ENCODE peak calls at places on chromosomes 2 and 18, in ten cellular contexts. B, U, E, C, G, T, J, V, W and D are unnamed samples.

GRCh38 chr18:48943736-48944527 is 6.8 kb downstream of the SMAD7 start:
- DNase-seq in B (no peak), U (no peak), E (no peak), C (no peak), G (no peak), T (no peak), J (peak), V (no peak), W (no peak), D (no peak)

GRCh38 chr2:16763493-16763899 is 97.9 kb upstream of the CYRIA start:
- DNase-seq in B (no peak), U (peak), E (no peak), C (no peak), G (no peak), T (no peak), J (no peak), V (no peak), W (no peak), D (no peak)

GRCh38 chr2:199261221-199261620 is 196.5 kb downstream of the SATB2 start:
- DNase-seq in B (no peak), U (no peak), E (no peak), C (no peak), G (no peak), T (no peak), J (no peak), V (no peak), W (no peak), D (no peak)

GRCh38 chr2:207143474-207144190 is 22.1 kb downstream of the KLF7 start:
- DNase-seq in B (peak), U (peak), E (no peak), C (no peak), G (no peak), T (peak), J (peak), V (peak), W (peak), D (peak)

GRCh38 chr2:169771612-169772011 is 27.1 kb upstream of the SSB start:
- DNase-seq in B (no peak), U (no peak), E (no peak), C (no peak), G (no peak), T (peak), J (no peak), V (no peak), W (no peak), D (no peak)

GRCh38 chr2:174603280-174603679 is 5.7 kb upstream of the WIPF1 start:
- DNase-seq in B (peak), U (peak), E (peak), C (no peak), G (peak), T (no peak), J (peak), V (peak), W (peak), D (peak)

GRCh38 chr2:186518945-186519344 is 32.9 kb downstream of the ZC3H15 start:
- DNase-seq in B (no peak), U (no peak), E (no peak), C (no peak), G (no peak), T (peak), J (no peak), V (no peak), W (no peak), D (no peak)

GRCh38 chr18:75169411-75169810 is 39.5 kb downstream of the PTGR3 start:
- DNase-seq in B (no peak), U (no peak), E (no peak), C (no peak), G (no peak), T (no peak), J (no peak), V (no peak), W (no peak), D (no peak)

GRCh38 chr2:68423966-68424650 is 43.0 kb downstream of the FBXO48 start:
- DNase-seq in B (no peak), U (peak), E (no peak), C (no peak), G (peak), T (no peak), J (no peak), V (no peak), W (no peak), D (no peak)

GRCh38 chr18:73136134-73136533 is 268.3 kb upstream of the NETO1 start:
- DNase-seq in B (no peak), U (peak), E (no peak), C (no peak), G (no peak), T (peak), J (no peak), V (no peak), W (no peak), D (no peak)

GRCh38 chr2:172726172-172726735 is 9.4 kb upstream of the RAPGEF4 start:
- DNase-seq in B (no peak), U (no peak), E (no peak), C (no peak), G (no peak), T (no peak), J (no peak), V (no peak), W (no peak), D (no peak)

GRCh38 chr2:42935692-42936631 is 143.6 kb upstream of the HAAO start:
- DNase-seq in B (no peak), U (no peak), E (no peak), C (no peak), G (no peak), T (no peak), J (no peak), V (no peak), W (no peak), D (no peak)

GRCh38 chr2:118779362-118779761 is 68.1 kb downstream of the EN1 start:
- DNase-seq in B (no peak), U (no peak), E (no peak), C (no peak), G (no peak), T (no peak), J (no peak), V (no peak), W (no peak), D (no peak)

GRCh38 chr2:234502285-234502918 is 5.5 kb upstream of the ARL4C start:
- DNase-seq in B (no peak), U (no peak), E (no peak), C (peak), G (no peak), T (peak), J (no peak), V (no peak), W (no peak), D (no peak)

GRCh38 chr18:78728301-78729098 is 251.1 kb upstream of the SALL3 start:
- DNase-seq in B (no peak), U (no peak), E (no peak), C (no peak), G (no peak), T (no peak), J (no peak), V (no peak), W (peak), D (no peak)

GRCh38 chr2:42868874-42869273 is 76.5 kb upstream of the HAAO start:
- DNase-seq in B (no peak), U (no peak), E (no peak), C (no peak), G (no peak), T (no peak), J (no peak), V (no peak), W (no peak), D (no peak)

GRCh38 chr2:73776869-73777519 is 2.9 kb downstream of the DUSP11 start:
- DNase-seq in B (no peak), U (no peak), E (no peak), C (no peak), G (no peak), T (no peak), J (no peak), V (no peak), W (no peak), D (no peak)

GRCh38 chr2:78304678-78305077 is 720.8 kb upstream of the REG3G start:
- DNase-seq in B (no peak), U (no peak), E (no peak), C (no peak), G (no peak), T (no peak), J (no peak), V (no peak), W (no peak), D (no peak)

GRCh38 chr2:9424447-9425164 is 1.2 kb downstream of the CPSF3 start:
- DNase-seq in B (no peak), U (no peak), E (no peak), C (no peak), G (no peak), T (no peak), J (no peak), V (no peak), W (no peak), D (no peak)

GRCh38 chr18:37584952-37585695 is 19.5 kb upstream of the CELF4 start:
- DNase-seq in B (no peak), U (no peak), E (no peak), C (no peak), G (no peak), T (no peak), J (no peak), V (no peak), W (no peak), D (no peak)

GRCh38 chr2:23351388-23352141 is 33.4 kb upstream of the KLHL29 start:
- DNase-seq in B (peak), U (peak), E (peak), C (peak), G (no peak), T (peak), J (peak), V (peak), W (peak), D (peak)

GRCh38 chr2:228318218-228318617 is 136.7 kb upstream of the SPHKAP start:
- DNase-seq in B (peak), U (peak), E (no peak), C (peak), G (no peak), T (peak), J (no peak), V (no peak), W (no peak), D (no peak)

GRCh38 chr2:181810823-181811695 is 80.5 kb upstream of the ITPRID2 start:
- DNase-seq in B (no peak), U (peak), E (no peak), C (peak), G (no peak), T (peak), J (no peak), V (no peak), W (peak), D (no peak)

GRCh38 chr2:95043300-95043786 is 17.8 kb downstream of the MAL start:
- DNase-seq in B (no peak), U (no peak), E (no peak), C (peak), G (no peak), T (peak), J (no peak), V (no peak), W (no peak), D (no peak)

GRCh38 chr2:236679906-236680305 is 110.3 kb downstream of the ACKR3 start:
- DNase-seq in B (no peak), U (no peak), E (no peak), C (no peak), G (no peak), T (no peak), J (no peak), V (no peak), W (no peak), D (no peak)

GRCh38 chr2:215420471-215420935 is 15.4 kb downstream of the FN1 start:
- DNase-seq in B (no peak), U (no peak), E (no peak), C (no peak), G (no peak), T (no peak), J (no peak), V (no peak), W (no peak), D (no peak)

GRCh38 chr18:11925800-11926481 is 17.8 kb upstream of the MPPE1 start:
- DNase-seq in B (no peak), U (no peak), E (no peak), C (no peak), G (no peak), T (no peak), J (no peak), V (no peak), W (no peak), D (no peak)

GRCh38 chr2:102206666-102207341 is 20.0 kb downstream of the IL1RL2 start:
- DNase-seq in B (no peak), U (no peak), E (no peak), C (no peak), G (no peak), T (no peak), J (no peak), V (no peak), W (no peak), D (no peak)

GRCh38 chr2:1638281-1638860 is 105.9 kb downstream of the PXDN start:
- DNase-seq in B (no peak), U (no peak), E (no peak), C (no peak), G (no peak), T (no peak), J (no peak), V (no peak), W (no peak), D (no peak)

GRCh38 chr2:74461187-74462053 is 3.2 kb downstream of the WBP1 start:
- DNase-seq in B (no peak), U (no peak), E (no peak), C (no peak), G (no peak), T (no peak), J (no peak), V (no peak), W (no peak), D (no peak)